ENCODE peak calls at places on chromosomes 7 and 10, in seven cellular contexts. Z is COLO829; T is stimulated activated naive CD8-positive, alpha-beta T cell treated with anti-CD3 and anti-CD28 coated beads, Interleukin-15, Interleukin-2, amounts not matched to agents 100 U/mL and 50 U/mL, for 24 hours; M is T1000; O is BJ; H is activated CD4-positive, CD25-positive, alpha-beta regulatory T cell treated with anti-CD3 and anti-CD28 coated beads, Interleukin-2, amount 50 U/mL, for 16 hours; A is NCI-H524. P is an unnamed sample.

GRCh38 chr10:4809156-4809555 is 16.9 kb upstream of the AKR1E2 start:
- DNase-seq in Z (no peak), T (no peak), M (no peak), O (no peak), H (no peak), A (no peak), P (no peak)

GRCh38 chr7:157676456-157677255 is 339.9 kb downstream of the DNAJB6 start:
- DNase-seq in Z (no peak), T (no peak), M (no peak), O (no peak), H (no peak), A (no peak), P (no peak)

GRCh38 chr10:111297351-111297848 is 220.6 kb downstream of the ADRA2A start:
- DNase-seq in Z (peak), T (no peak), M (peak), O (no peak), H (no peak), A (no peak), P (peak)

GRCh38 chr10:71801357-71801756 is 28.0 kb upstream of the VSIR start:
- DNase-seq in Z (no peak), T (no peak), M (no peak), O (no peak), H (no peak), A (no peak), P (no peak)

GRCh38 chr10:79313911-79314439 is 33.3 kb upstream of the PPIF start:
- DNase-seq in Z (no peak), T (no peak), M (no peak), O (no peak), H (no peak), A (no peak), P (peak)

GRCh38 chr7:86667732-86668131 is 24.0 kb downstream of the GRM3 start:
- DNase-seq in Z (no peak), T (no peak), M (no peak), O (no peak), H (no peak), A (no peak), P (no peak)

GRCh38 chr10:19683965-19684364 is 132.3 kb upstream of the PLXDC2 start:
- DNase-seq in Z (no peak), T (no peak), M (no peak), O (peak), H (no peak), A (no peak), P (no peak)

GRCh38 chr10:34405611-34406462 is 409.3 kb downstream of the PARD3 start:
- DNase-seq in Z (peak), T (no peak), M (no peak), O (no peak), H (no peak), A (no peak), P (peak)

GRCh38 chr7:132666786-132667185 is 90.5 kb upstream of the PLXNA4 start:
- DNase-seq in Z (no peak), T (no peak), M (no peak), O (no peak), H (no peak), A (no peak), P (no peak)

GRCh38 chr7:150333659-150334058 is 7.8 kb downstream of the RARRES2 start:
- DNase-seq in Z (no peak), T (no peak), M (no peak), O (no peak), H (no peak), A (no peak), P (no peak)

GRCh38 chr10:78215645-78216044 is 182.0 kb downstream of the RPS24 start:
- DNase-seq in Z (no peak), T (peak), M (no peak), O (peak), H (no peak), A (no peak), P (no peak)

GRCh38 chr7:31073486-31074383 is 21.6 kb downstream of the ADCYAP1R1 start:
- DNase-seq in Z (no peak), T (no peak), M (no peak), O (no peak), H (no peak), A (no peak), P (no peak)

GRCh38 chr10:553233-553632 is 136.2 kb downstream of the DIP2C start:
- DNase-seq in Z (no peak), T (no peak), M (no peak), O (no peak), H (no peak), A (no peak), P (no peak)

GRCh38 chr10:72712136-72712535 is 20.2 kb downstream of the MCU start:
- DNase-seq in Z (no peak), T (no peak), M (no peak), O (no peak), H (no peak), A (no peak), P (no peak)

GRCh38 chr7:44971188-44971907 is 7.5 kb downstream of the MYO1G start:
- DNase-seq in Z (no peak), T (peak), M (no peak), O (no peak), H (no peak), A (no peak), P (no peak)

GRCh38 chr10:126459032-126459831 is 71.0 kb upstream of the ADAM12 start:
- DNase-seq in Z (no peak), T (no peak), M (peak), O (no peak), H (no peak), A (no peak), P (no peak)

GRCh38 chr10:34916368-34916767 is 101.3 kb upstream of the PARD3 start:
- DNase-seq in Z (peak), T (no peak), M (no peak), O (peak), H (no peak), A (peak), P (peak)

GRCh38 chr10:15879058-15879457 is 18.8 kb upstream of the MINDY3 start:
- DNase-seq in Z (peak), T (no peak), M (no peak), O (no peak), H (no peak), A (no peak), P (peak)

GRCh38 chr7:156865493-156865892 is 27.5 kb downstream of the LMBR1 start:
- DNase-seq in Z (no peak), T (no peak), M (no peak), O (no peak), H (no peak), A (no peak), P (no peak)

GRCh38 chr10:117449636-117450035 is 74.4 kb upstream of the PDZD8 start:
- DNase-seq in Z (no peak), T (no peak), M (no peak), O (no peak), H (no peak), A (no peak), P (no peak)

GRCh38 chr10:126062132-126063032 is 166.0 kb downstream of the FANK1 start:
- DNase-seq in Z (peak), T (no peak), M (peak), O (peak), H (no peak), A (no peak), P (peak)

GRCh38 chr10:111872591-111872990 is 311.0 kb downstream of the GPAM start:
- DNase-seq in Z (no peak), T (no peak), M (no peak), O (no peak), H (no peak), A (no peak), P (no peak)

GRCh38 chr7:4663239-4663638 is 18.9 kb upstream of the FOXK1 start:
- DNase-seq in Z (no peak), T (no peak), M (no peak), O (no peak), H (no peak), A (no peak), P (no peak)

GRCh38 chr10:127854769-127855583 is 37.8 kb downstream of the CLRN3 start:
- DNase-seq in Z (no peak), T (no peak), M (no peak), O (no peak), H (no peak), A (no peak), P (no peak)

GRCh38 chr10:75400163-75400768 is 1.3 kb downstream of the ZNF503 start:
- DNase-seq in Z (no peak), T (no peak), M (no peak), O (no peak), H (no peak), A (peak), P (no peak)

GRCh38 chr10:23994459-23995046 is 214.4 kb upstream of the KIAA1217 start:
- DNase-seq in Z (peak), T (peak), M (peak), O (no peak), H (no peak), A (no peak), P (peak)

GRCh38 chr7:27110977-27111752 is 8.7 kb upstream of the HOXA2 start:
- DNase-seq in Z (no peak), T (no peak), M (no peak), O (no peak), H (no peak), A (no peak), P (peak)

GRCh38 chr10:23793577-23793976 is 354.7 kb downstream of the OTUD1 start:
- DNase-seq in Z (no peak), T (no peak), M (no peak), O (no peak), H (no peak), A (no peak), P (no peak)

GRCh38 chr10:60024506-60024905 is 118.2 kb upstream of the CCDC6 start:
- DNase-seq in Z (no peak), T (no peak), M (no peak), O (no peak), H (no peak), A (no peak), P (no peak)

GRCh38 chr7:73971701-73972341 is 56.2 kb upstream of the ELN start:
- DNase-seq in Z (no peak), T (no peak), M (no peak), O (no peak), H (no peak), A (no peak), P (peak)

GRCh38 chr10:32346551-32347362 is at the start of gene EPC1:
- DNase-seq in Z (peak), T (peak), M (peak), O (peak), H (peak), A (peak), P (peak)

GRCh38 chr10:34918896-34919295 is 103.8 kb upstream of the PARD3 start:
- DNase-seq in Z (no peak), T (no peak), M (no peak), O (no peak), H (no peak), A (peak), P (no peak)

GRCh38 chr7:23864984-23865383 is 155.0 kb downstream of the STK31 start:
- DNase-seq in Z (no peak), T (no peak), M (no peak), O (no peak), H (no peak), A (no peak), P (no peak)

GRCh38 chr7:4633012-4633411 is 49.1 kb upstream of the FOXK1 start:
- DNase-seq in Z (peak), T (no peak), M (no peak), O (no peak), H (no peak), A (no peak), P (peak)

GRCh38 chr7:100694196-100694745 is at the start of gene GIGYF1:
- DNase-seq in Z (peak), T (peak), M (no peak), O (no peak), H (peak), A (peak), P (peak)

GRCh38 chr10:100509241-100509640 is 10.4 kb downstream of the SEC31B start:
- DNase-seq in Z (no peak), T (peak), M (no peak), O (no peak), H (peak), A (no peak), P (no peak)

GRCh38 chr10:103695584-103696005 is 159.8 kb downstream of the SH3PXD2A start:
- DNase-seq in Z (no peak), T (no peak), M (no peak), O (no peak), H (no peak), A (no peak), P (no peak)

GRCh38 chr10:71990706-71991269 is 26.6 kb downstream of the CHST3 start:
- DNase-seq in Z (no peak), T (no peak), M (no peak), O (no peak), H (no peak), A (no peak), P (no peak)

P was measured in SJSA1.